ENCODE peak calls at places on chromosome 16, in six cellular contexts. One of them, this sample, is unnamed.

GRCh38 chr16:12661656-12662172 is 142.0 kb downstream of the CPPED1 start:
- DNase-seq in SHP77: no peak
- DNase-seq in NCI-H226: peak
- DNase-seq in nephron progenitor cell: peak
- DNase-seq in frontal cortex: no peak
- DNase-seq in GM06990: no peak
- DNase-seq in this sample: peak

GRCh38 chr16:49542391-49542891 is 168.8 kb downstream of the C16orf78 start:
- DNase-seq in frontal cortex: no peak
- DNase-seq in GM06990: no peak
- DNase-seq in nephron progenitor cell: no peak
- DNase-seq in SHP77: no peak
- DNase-seq in NCI-H226: no peak
- DNase-seq in this sample: no peak

GRCh38 chr16:88301431-88301830 is 81.3 kb upstream of the ZNF469 start:
- DNase-seq in frontal cortex: no peak
- DNase-seq in GM06990: no peak
- DNase-seq in SHP77: no peak
- DNase-seq in NCI-H226: no peak
- DNase-seq in nephron progenitor cell: no peak
- DNase-seq in this sample: no peak

GRCh38 chr16:21060027-21060510 is 90.6 kb downstream of the DNAH3 start:
- DNase-seq in GM06990: no peak
- DNase-seq in SHP77: no peak
- DNase-seq in nephron progenitor cell: no peak
- DNase-seq in frontal cortex: no peak
- DNase-seq in NCI-H226: no peak
- DNase-seq in this sample: no peak

GRCh38 chr16:12773216-12773615 is 30.5 kb downstream of the CPPED1 start:
- DNase-seq in frontal cortex: no peak
- DNase-seq in NCI-H226: no peak
- DNase-seq in nephron progenitor cell: no peak
- DNase-seq in GM06990: no peak
- DNase-seq in SHP77: no peak
- DNase-seq in this sample: no peak

GRCh38 chr16:56994311-56994710 is 5.0 kb downstream of the NLRC5 start:
- DNase-seq in GM06990: no peak
- DNase-seq in frontal cortex: no peak
- DNase-seq in SHP77: no peak
- DNase-seq in nephron progenitor cell: no peak
- DNase-seq in NCI-H226: no peak
- DNase-seq in this sample: no peak

GRCh38 chr16:67456383-67457140 is 24.4 kb downstream of the ATP6V0D1 start:
- DNase-seq in SHP77: peak
- DNase-seq in frontal cortex: peak
- DNase-seq in nephron progenitor cell: no peak
- DNase-seq in GM06990: no peak
- DNase-seq in NCI-H226: no peak
- DNase-seq in this sample: no peak

GRCh38 chr16:28951410-28951943 is 740 bp downstream of the NFATC2IP start:
- DNase-seq in nephron progenitor cell: no peak
- DNase-seq in frontal cortex: no peak
- DNase-seq in NCI-H226: no peak
- DNase-seq in GM06990: no peak
- DNase-seq in SHP77: no peak
- DNase-seq in this sample: no peak

GRCh38 chr16:9090101-9090959 is 1.1 kb upstream of the HAPSTR1 start:
- DNase-seq in GM06990: peak
- DNase-seq in NCI-H226: no peak
- DNase-seq in frontal cortex: peak
- DNase-seq in SHP77: no peak
- DNase-seq in nephron progenitor cell: peak
- DNase-seq in this sample: no peak

GRCh38 chr16:46932802-46933201 is 40.7 kb downstream of the DNAJA2 start:
- DNase-seq in SHP77: no peak
- DNase-seq in NCI-H226: no peak
- DNase-seq in GM06990: peak
- DNase-seq in frontal cortex: no peak
- DNase-seq in nephron progenitor cell: no peak
- DNase-seq in this sample: no peak

GRCh38 chr16:764848-765487 is 4.4 kb downstream of the MSLN start:
- DNase-seq in NCI-H226: no peak
- DNase-seq in nephron progenitor cell: no peak
- DNase-seq in frontal cortex: no peak
- DNase-seq in GM06990: peak
- DNase-seq in SHP77: no peak
- DNase-seq in this sample: no peak

GRCh38 chr16:83843657-83844056 is 35.9 kb downstream of the HSBP1 start:
- DNase-seq in GM06990: no peak
- DNase-seq in NCI-H226: no peak
- DNase-seq in SHP77: no peak
- DNase-seq in frontal cortex: no peak
- DNase-seq in nephron progenitor cell: no peak
- DNase-seq in this sample: no peak

GRCh38 chr16:88308441-88309173 is 74.2 kb upstream of the ZNF469 start:
- DNase-seq in nephron progenitor cell: no peak
- DNase-seq in frontal cortex: no peak
- DNase-seq in SHP77: no peak
- DNase-seq in GM06990: no peak
- DNase-seq in NCI-H226: no peak
- DNase-seq in this sample: no peak

GRCh38 chr16:30359871-30360170 is 4.7 kb upstream of the CD2BP2 start:
- DNase-seq in GM06990: no peak
- DNase-seq in SHP77: no peak
- DNase-seq in frontal cortex: no peak
- DNase-seq in nephron progenitor cell: no peak
- DNase-seq in NCI-H226: no peak
- DNase-seq in this sample: peak

GRCh38 chr16:10878644-10879498 is 1.9 kb downstream of the CIITA start:
- DNase-seq in NCI-H226: no peak
- DNase-seq in GM06990: peak
- DNase-seq in SHP77: no peak
- DNase-seq in frontal cortex: peak
- DNase-seq in nephron progenitor cell: no peak
- DNase-seq in this sample: no peak

GRCh38 chr16:83044589-83044988 is 417.8 kb downstream of the CDH13 start:
- DNase-seq in nephron progenitor cell: no peak
- DNase-seq in GM06990: no peak
- DNase-seq in frontal cortex: no peak
- DNase-seq in SHP77: no peak
- DNase-seq in NCI-H226: no peak
- DNase-seq in this sample: no peak

GRCh38 chr16:62392698-62393097 is 356.5 kb upstream of the CDH8 start:
- DNase-seq in frontal cortex: no peak
- DNase-seq in GM06990: no peak
- DNase-seq in NCI-H226: no peak
- DNase-seq in SHP77: no peak
- DNase-seq in nephron progenitor cell: no peak
- DNase-seq in this sample: no peak

GRCh38 chr16:24378999-24379398 is 122.9 kb downstream of the CACNG3 start:
- DNase-seq in frontal cortex: no peak
- DNase-seq in SHP77: no peak
- DNase-seq in nephron progenitor cell: no peak
- DNase-seq in GM06990: no peak
- DNase-seq in NCI-H226: no peak
- DNase-seq in this sample: no peak

GRCh38 chr16:81630632-81631026 is 148.5 kb upstream of the PLCG2 start:
- DNase-seq in frontal cortex: no peak
- DNase-seq in NCI-H226: no peak
- DNase-seq in GM06990: no peak
- DNase-seq in SHP77: no peak
- DNase-seq in nephron progenitor cell: no peak
- DNase-seq in this sample: no peak

GRCh38 chr16:68072038-68072695 is 13.0 kb upstream of the NFATC3 start:
- DNase-seq in SHP77: no peak
- DNase-seq in GM06990: no peak
- DNase-seq in NCI-H226: peak
- DNase-seq in frontal cortex: no peak
- DNase-seq in nephron progenitor cell: no peak
- DNase-seq in this sample: no peak

GRCh38 chr16:68356249-68356918 is 45.6 kb downstream of the PRMT7 start:
- DNase-seq in NCI-H226: no peak
- DNase-seq in nephron progenitor cell: no peak
- DNase-seq in SHP77: no peak
- DNase-seq in GM06990: peak
- DNase-seq in frontal cortex: no peak
- DNase-seq in this sample: no peak

GRCh38 chr16:68436581-68436980 is 11.7 kb downstream of the SMPD3 start:
- DNase-seq in nephron progenitor cell: no peak
- DNase-seq in GM06990: no peak
- DNase-seq in frontal cortex: no peak
- DNase-seq in SHP77: no peak
- DNase-seq in NCI-H226: no peak
- DNase-seq in this sample: no peak

GRCh38 chr16:50533317-50533716 is 14.9 kb upstream of the NKD1 start:
- DNase-seq in SHP77: no peak
- DNase-seq in frontal cortex: no peak
- DNase-seq in GM06990: no peak
- DNase-seq in nephron progenitor cell: no peak
- DNase-seq in NCI-H226: no peak
- DNase-seq in this sample: no peak

GRCh38 chr16:19130852-19131808 is 17.4 kb downstream of the ITPRIPL2 start:
- DNase-seq in nephron progenitor cell: no peak
- DNase-seq in GM06990: no peak
- DNase-seq in NCI-H226: no peak
- DNase-seq in frontal cortex: no peak
- DNase-seq in SHP77: no peak
- DNase-seq in this sample: no peak

GRCh38 chr16:52436646-52437645 is 110.0 kb downstream of the TOX3 start:
- DNase-seq in GM06990: no peak
- DNase-seq in NCI-H226: no peak
- DNase-seq in frontal cortex: no peak
- DNase-seq in nephron progenitor cell: no peak
- DNase-seq in SHP77: no peak
- DNase-seq in this sample: no peak

GRCh38 chr16:27529962-27530361 is 19.8 kb downstream of the GTF3C1 start:
- DNase-seq in frontal cortex: no peak
- DNase-seq in GM06990: no peak
- DNase-seq in nephron progenitor cell: no peak
- DNase-seq in SHP77: no peak
- DNase-seq in NCI-H226: no peak
- DNase-seq in this sample: no peak

GRCh38 chr16:15865742-15866141 is 8.9 kb upstream of the MYH11 start:
- DNase-seq in frontal cortex: no peak
- DNase-seq in NCI-H226: no peak
- DNase-seq in SHP77: no peak
- DNase-seq in nephron progenitor cell: no peak
- DNase-seq in GM06990: no peak
- DNase-seq in this sample: no peak

GRCh38 chr16:8295436-8295835 is 294.9 kb downstream of the TMEM114 start:
- DNase-seq in SHP77: no peak
- DNase-seq in NCI-H226: no peak
- DNase-seq in nephron progenitor cell: no peak
- DNase-seq in GM06990: no peak
- DNase-seq in frontal cortex: no peak
- DNase-seq in this sample: no peak

GRCh38 chr16:23105309-23105708 is 43.9 kb downstream of the USP31 start:
- DNase-seq in NCI-H226: no peak
- DNase-seq in GM06990: no peak
- DNase-seq in nephron progenitor cell: no peak
- DNase-seq in frontal cortex: no peak
- DNase-seq in SHP77: no peak
- DNase-seq in this sample: no peak

GRCh38 chr16:24822542-24822941 is 23.2 kb upstream of the SLC5A11 start:
- DNase-seq in GM06990: no peak
- DNase-seq in NCI-H226: no peak
- DNase-seq in SHP77: no peak
- DNase-seq in frontal cortex: no peak
- DNase-seq in nephron progenitor cell: no peak
- DNase-seq in this sample: no peak

GRCh38 chr16:74667215-74667765 is 613 bp upstream of the RFWD3 start:
- DNase-seq in frontal cortex: peak
- DNase-seq in GM06990: peak
- DNase-seq in SHP77: no peak
- DNase-seq in nephron progenitor cell: peak
- DNase-seq in NCI-H226: no peak
- DNase-seq in this sample: no peak

GRCh38 chr16:8634991-8635736 is 13.7 kb downstream of the METTL22 start:
- DNase-seq in GM06990: no peak
- DNase-seq in SHP77: peak
- DNase-seq in nephron progenitor cell: peak
- DNase-seq in frontal cortex: no peak
- DNase-seq in NCI-H226: no peak
- DNase-seq in this sample: no peak

GRCh38 chr16:88869673-88869980 is 3.2 kb upstream of the PABPN1L start:
- DNase-seq in SHP77: no peak
- DNase-seq in frontal cortex: no peak
- DNase-seq in GM06990: no peak
- DNase-seq in nephron progenitor cell: no peak
- DNase-seq in NCI-H226: no peak
- DNase-seq in this sample: no peak

GRCh38 chr16:89442990-89443726 is 47.2 kb downstream of the ANKRD11 start:
- DNase-seq in frontal cortex: no peak
- DNase-seq in SHP77: peak
- DNase-seq in NCI-H226: peak
- DNase-seq in nephron progenitor cell: peak
- DNase-seq in GM06990: no peak
- DNase-seq in this sample: peak

GRCh38 chr16:69438465-69438864 is 14.0 kb downstream of the CYB5B start:
- DNase-seq in NCI-H226: no peak
- DNase-seq in frontal cortex: no peak
- DNase-seq in GM06990: peak
- DNase-seq in nephron progenitor cell: no peak
- DNase-seq in SHP77: no peak
- DNase-seq in this sample: no peak

GRCh38 chr16:2455081-2455845 is 4.6 kb upstream of the TEDC2 start:
- DNase-seq in NCI-H226: no peak
- DNase-seq in GM06990: no peak
- DNase-seq in nephron progenitor cell: no peak
- DNase-seq in SHP77: no peak
- DNase-seq in frontal cortex: no peak
- DNase-seq in this sample: no peak

This sample was measured in trophoblast cell.